ENCODE peak calls at places on chromosome 13, in eight cellular contexts. I is mucosa of descending colon, M is A549, S is tibial artery, U is spleen, F is astrocyte, Z is RWPE2, K is IMR-90. O is an unnamed sample. For H3K4me1, the result is how much of the 10 kb centered on the place peaks cover.

GRCh38 chr13:110913322-110913721 is 1.5 kb downstream of the ANKRD10 start:
- DNase-seq in I (peak), M (no peak), S (no peak), U (no peak), F (peak), Z (no peak), K (peak), O (no peak)

GRCh38 chr13:71320452-71320851 is 546.6 kb downstream of the DACH1 start:
- DNase-seq in I (no peak), M (peak), S (no peak), U (peak), F (no peak), Z (no peak), K (peak), O (no peak)

GRCh38 chr13:112467236-112467635 is 91.1 kb downstream of the SPACA7 start:
- DNase-seq in I (no peak), M (no peak), S (no peak), U (peak), F (no peak), Z (no peak), K (no peak), O (no peak)

GRCh38 chr13:113110852-113111315 is 5.3 kb downstream of the F7 start:
- DNase-seq in I (no peak), M (no peak), S (peak), U (no peak), F (no peak), Z (peak), K (no peak), O (peak)

GRCh38 chr13:46982856-46983582 is 86.2 kb upstream of the HTR2A start:
- DNase-seq in I (no peak), M (no peak), S (no peak), U (no peak), F (no peak), Z (no peak), K (no peak), O (no peak)

GRCh38 chr13:45895880-45896279 is 44.3 kb upstream of the SIAH3 start:
- DNase-seq in I (no peak), M (no peak), S (no peak), U (no peak), F (no peak), Z (no peak), K (no peak), O (no peak)

GRCh38 chr13:93260591-93260990 is 34.0 kb downstream of the GPC6 start:
- DNase-seq in I (no peak), M (no peak), S (no peak), U (no peak), F (peak), Z (no peak), K (peak), O (no peak)

GRCh38 chr13:93977986-93978385 is 501.5 kb downstream of the DCT start:
- DNase-seq in I (no peak), M (no peak), S (no peak), U (no peak), F (peak), Z (no peak), K (no peak), O (no peak)

GRCh38 chr13:76552807-76553206 is 333.4 kb downstream of the KCTD12 start:
- DNase-seq in I (no peak), M (no peak), S (no peak), U (no peak), F (no peak), Z (no peak), K (no peak), O (no peak)

GRCh38 chr13:27619711-27620376 is 485 bp downstream of the LNX2 start:
- DNase-seq in I (no peak), M (peak), S (peak), U (peak), F (peak), Z (no peak), K (peak), O (peak)

GRCh38 chr13:95530178-95530577 is 22.3 kb upstream of the CLDN10 start:
- DNase-seq in I (no peak), M (peak), S (no peak), U (no peak), F (peak), Z (no peak), K (peak), O (no peak)

GRCh38 chr13:28316129-28316528 is 177.8 kb downstream of the PAN3 start:
- DNase-seq in I (no peak), M (no peak), S (no peak), U (no peak), F (no peak), Z (no peak), K (no peak), O (no peak)

GRCh38 chr13:112943309-112944125 is 25.5 kb upstream of the MCF2L start:
- DNase-seq in I (peak), M (peak), S (no peak), U (peak), F (peak), Z (no peak), K (peak), O (no peak)

GRCh38 chr13:28467034-28467433 is 27.9 kb downstream of the FLT1 start:
- DNase-seq in I (no peak), M (no peak), S (no peak), U (no peak), F (no peak), Z (no peak), K (no peak), O (no peak)

GRCh38 chr13:101795460-101795859 is 343.0 kb downstream of the ITGBL1 start:
- DNase-seq in I (no peak), M (no peak), S (no peak), U (no peak), F (no peak), Z (no peak), K (no peak), O (no peak)

GRCh38 chr13:40388617-40389016 is 277.8 kb downstream of the FOXO1 start:
- DNase-seq in I (peak), M (no peak), S (no peak), U (peak), F (peak), Z (no peak), K (peak), O (no peak)

GRCh38 chr13:106533101-106533939 is 2.1 kb downstream of the EFNB2 start:
- DNase-seq in I (peak), M (peak), S (peak), U (peak), F (peak), Z (peak), K (peak), O (peak)

GRCh38 chr13:105474983-105475382 is 1060.5 kb downstream of the EFNB2 start:
- DNase-seq in I (no peak), M (no peak), S (no peak), U (no peak), F (peak), Z (no peak), K (no peak), O (no peak)

GRCh38 chr13:77239312-77239711 is 87.6 kb downstream of the MYCBP2 start:
- DNase-seq in I (no peak), M (no peak), S (no peak), U (no peak), F (peak), Z (no peak), K (peak), O (no peak)

GRCh38 chr13:38819053-38819452 is 132.2 kb downstream of the FREM2 start:
- DNase-seq in I (no peak), M (no peak), S (no peak), U (no peak), F (peak), Z (no peak), K (no peak), O (no peak)

GRCh38 chr13:107650081-107650701 is 565.1 kb downstream of the LIG4 start:
- DNase-seq in I (peak), M (peak), S (no peak), U (peak), F (peak), Z (no peak), K (peak), O (no peak)

GRCh38 chr13:106851251-106851650 is 283.3 kb upstream of the ARGLU1 start:
- DNase-seq in I (no peak), M (no peak), S (no peak), U (no peak), F (peak), Z (no peak), K (peak), O (no peak)

GRCh38 chr13:95559100-95559499 is 6.6 kb downstream of the CLDN10 start:
- DNase-seq in I (no peak), M (no peak), S (no peak), U (no peak), F (no peak), Z (no peak), K (no peak), O (no peak)

GRCh38 chr13:69425235-69425634 is 682.4 kb upstream of the ATXN8OS start:
- DNase-seq in I (no peak), M (no peak), S (no peak), U (no peak), F (no peak), Z (no peak), K (no peak), O (no peak)

DNA sequence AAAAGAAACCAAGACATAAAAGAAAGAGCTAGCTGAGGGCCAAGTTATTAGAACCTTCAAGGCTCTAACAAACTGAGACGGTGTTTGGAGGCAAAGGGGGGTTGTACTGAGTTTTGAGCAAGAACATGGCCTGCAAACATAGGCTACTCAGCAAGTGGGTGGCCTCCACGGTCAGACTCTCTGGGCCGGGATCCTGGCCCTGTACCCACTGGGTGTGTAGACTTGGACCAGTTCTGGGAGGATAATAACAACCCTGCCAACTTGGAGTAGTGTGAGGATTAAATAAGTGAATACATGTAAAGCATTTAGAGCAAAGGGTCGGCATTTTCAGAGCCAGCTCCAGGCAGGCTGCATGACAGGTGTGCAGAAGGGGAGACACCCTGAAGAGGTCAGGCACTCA is 56.1 kb upstream of the TNFRSF19 start:
- DNase-seq in I (no peak), M (no peak), S (no peak), U (no peak), F (no peak), Z (no peak), K (no peak), O (no peak)
- H3K4me1 ChIP-seq in I (under half), M (under half), S (under half), U (under half), F (under half), Z (under half), K (under half), O (under half)

GRCh38 chr13:78759704-78760103 is 100.7 kb upstream of the OBI1 start:
- DNase-seq in I (no peak), M (peak), S (no peak), U (no peak), F (no peak), Z (no peak), K (no peak), O (no peak)

GRCh38 chr13:78753457-78753856 is 94.5 kb upstream of the OBI1 start:
- DNase-seq in I (no peak), M (no peak), S (no peak), U (no peak), F (no peak), Z (no peak), K (no peak), O (no peak)

GRCh38 chr13:78762825-78763224 is 103.9 kb upstream of the OBI1 start:
- DNase-seq in I (no peak), M (no peak), S (no peak), U (no peak), F (no peak), Z (no peak), K (no peak), O (no peak)

DNA sequence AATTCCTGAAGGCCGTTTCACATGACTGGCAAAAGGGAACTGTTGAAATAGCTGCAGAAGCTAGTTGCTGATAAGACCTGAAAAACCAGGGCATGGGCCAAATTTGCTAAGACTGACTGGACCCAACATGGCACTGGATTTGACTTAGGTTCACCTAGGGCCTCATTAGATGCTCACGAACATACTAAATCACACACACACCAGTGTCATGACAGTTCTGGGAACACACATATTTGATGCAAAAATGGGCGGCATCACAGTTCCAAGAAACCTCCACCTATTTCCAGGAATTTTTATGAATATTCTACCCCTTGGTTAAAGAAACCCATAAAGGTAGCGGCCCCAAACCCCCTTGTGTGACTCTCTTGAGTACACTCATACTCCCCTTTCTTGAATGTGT is 99.6 kb upstream of the OBI1 start:
- DNase-seq in I (no peak), M (no peak), S (no peak), U (no peak), F (no peak), Z (no peak), K (no peak), O (no peak)
- H3K4me1 ChIP-seq in I (under half), M (under half), S (under half), U (under half), F (under half), Z (under half), K (under half), O (under half)

DNA sequence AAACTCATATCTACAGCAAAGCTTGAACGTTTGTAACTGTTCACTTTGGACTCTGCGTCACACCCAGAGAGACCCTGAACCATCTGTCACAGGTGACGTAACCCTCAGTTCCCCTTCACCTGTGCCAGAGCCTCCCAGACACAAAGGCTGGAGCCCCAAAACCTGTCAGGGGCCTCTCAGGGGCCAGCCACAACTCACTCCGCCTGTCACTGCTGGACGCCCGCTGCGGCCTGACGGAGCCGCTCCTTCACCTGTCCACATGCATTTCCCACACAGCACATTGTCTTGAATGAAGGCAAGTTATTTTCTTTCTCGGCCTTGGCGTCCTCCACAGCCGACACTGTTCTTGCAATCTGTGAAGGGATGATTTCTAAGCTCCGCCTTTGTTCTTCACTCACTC is 7.9 kb downstream of the RASA3 start:
- DNase-seq in I (no peak), M (no peak), S (no peak), U (no peak), F (no peak), Z (no peak), K (no peak), O (no peak)
- H3K4me1 ChIP-seq in I (under half), M (under half), S (under half), U (half or more), F (half or more), Z (under half), K (under half), O (under half)

GRCh38 chr13:98575009-98575866 is 1.7 kb downstream of the STK24 start:
- DNase-seq in I (no peak), M (no peak), S (no peak), U (no peak), F (peak), Z (no peak), K (no peak), O (no peak)
- H3K4me1 ChIP-seq in I (half or more), M (half or more), S (half or more), U (half or more), F (under half), Z (under half), K (under half), O (half or more)

DNA sequence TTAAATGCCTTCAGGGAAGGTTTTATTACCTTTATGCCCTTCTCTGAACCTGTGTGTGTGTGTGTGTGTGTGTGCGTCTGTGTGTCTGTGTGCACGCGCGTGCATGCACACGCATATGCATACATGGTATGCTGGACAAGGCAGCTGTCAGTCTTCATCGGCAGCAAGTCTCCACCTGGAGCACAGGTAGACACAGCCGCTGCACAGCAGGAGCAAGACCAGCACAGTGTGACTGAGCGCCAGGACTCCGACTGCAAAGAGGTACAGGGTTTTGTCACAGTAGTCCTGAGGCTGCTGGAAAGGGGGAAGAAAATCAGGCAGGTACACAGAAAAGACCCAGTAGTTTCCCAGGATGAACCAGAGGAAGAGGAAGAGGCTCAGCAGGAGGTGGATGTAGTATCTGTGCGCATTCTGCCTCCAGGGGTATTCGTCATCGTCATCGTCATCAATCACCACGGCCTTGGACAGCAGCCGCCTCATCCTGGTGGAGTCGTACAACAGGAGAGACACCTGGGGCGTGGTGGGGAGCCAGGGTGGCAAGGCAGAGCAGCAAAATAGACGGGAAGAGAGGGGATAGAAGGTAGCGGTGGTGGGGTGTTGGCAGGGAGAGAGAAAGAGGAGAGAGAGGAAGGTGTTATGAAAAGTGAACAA is 12.8 kb upstream of the DHRS12 start:
- DNase-seq in I (no peak), M (peak), S (no peak), U (no peak), F (no peak), Z (no peak), K (no peak), O (no peak)
- H3K4me1 ChIP-seq in I (under half), M (under half), S (under half), U (half or more), F (under half), Z (under half), K (under half), O (under half)

GRCh38 chr13:41645313-41645712 is 188.0 kb downstream of the RGCC start:
- DNase-seq in I (no peak), M (peak), S (peak), U (no peak), F (peak), Z (no peak), K (peak), O (no peak)
- H3K4me1 ChIP-seq in I (under half), M (half or more), S (half or more), U (under half), F (under half), Z (under half), K (under half), O (under half)

DNA sequence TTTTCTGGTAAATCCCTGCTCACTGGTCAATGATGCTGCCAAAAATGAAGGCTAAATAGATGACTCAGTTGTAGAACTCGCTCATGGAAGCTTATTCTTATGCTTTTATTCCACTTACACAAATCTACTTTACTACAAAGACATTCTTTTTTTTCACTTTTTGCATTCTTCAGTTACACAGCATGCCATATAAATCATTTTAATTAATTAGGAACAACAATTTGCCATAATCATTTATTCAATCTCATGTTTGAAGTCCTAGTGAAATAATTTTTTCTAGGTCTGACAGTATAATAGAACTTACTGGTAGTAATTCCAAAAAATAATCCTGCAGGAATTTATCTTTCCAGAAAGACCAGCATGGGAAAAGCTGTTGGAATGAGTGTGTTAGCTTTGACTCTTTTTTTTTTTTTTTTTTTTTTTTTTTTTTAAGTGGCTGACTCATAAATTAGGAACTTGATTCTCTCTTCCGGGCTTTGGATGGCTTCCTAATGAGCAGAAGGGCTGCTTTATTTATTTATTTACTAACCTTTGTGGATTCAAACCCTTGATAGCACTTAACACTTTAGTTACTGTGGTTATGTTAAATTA is 256.7 kb downstream of the SPRY2 start:
- DNase-seq in I (no peak), M (peak), S (no peak), U (no peak), F (peak), Z (no peak), K (peak), O (no peak)
- H3K4me1 ChIP-seq in I (under half), M (under half), S (under half), U (under half), F (under half), Z (under half), K (under half), O (under half)